ENCODE peak calls at places on chromosomes 4 and X, in five cellular contexts. B is ovary, R is HepG2, G is tibial nerve, K is A549. P is an unnamed sample.

GRCh38 chrX:110026099-110026844 is 23.4 kb downstream of the TMEM164 start:
- DNase-seq in B (no peak), R (no peak), G (no peak), K (peak; percentile 59), P (no peak)

GRCh38 chrX:107135076-107135964 is 16.7 kb upstream of the RBM41 start:
- DNase-seq in B (no peak), R (peak; percentile 14), G (no peak), K (peak; percentile 89), P (no peak)

GRCh38 chr4:150973626-150974250 is 41.3 kb downstream of the LRBA start:
- DNase-seq in B (no peak), R (peak; percentile 88), G (no peak), K (no peak), P (no peak)

GRCh38 chrX:74104356-74105065 is 199.5 kb upstream of the ZCCHC13 start:
- DNase-seq in B (no peak), R (no peak), G (no peak), K (no peak), P (no peak)

GRCh38 chr4:74157116-74157742 is 689 bp upstream of the MTHFD2L start:
- DNase-seq in B (no peak), R (peak; percentile 12), G (no peak), K (peak; percentile 6), P (no peak)

GRCh38 chr4:165398570-165398969 is 19.8 kb downstream of the CPE start:
- DNase-seq in B (no peak), R (no peak), G (no peak), K (peak; percentile 44), P (no peak)

GRCh38 chr4:70280567-70280966 is 38.2 kb downstream of the CSN3 start:
- DNase-seq in B (no peak), R (no peak), G (no peak), K (no peak), P (no peak)

GRCh38 chr4:41991916-41992767 is 1.8 kb downstream of the SLC30A9 start:
- DNase-seq in B (no peak), R (peak; percentile 25), G (no peak), K (no peak), P (no peak)

GRCh38 chrX:17634542-17635207 is 102.6 kb upstream of the SCML1 start:
- DNase-seq in B (no peak), R (no peak), G (no peak), K (no peak), P (no peak)

GRCh38 chrX:103614999-103615398 is 7.2 kb downstream of the TCEAL3 start:
- DNase-seq in B (no peak), R (no peak), G (no peak), K (no peak), P (no peak)

GRCh38 chrX:71911023-71911730 is 532 bp downstream of the NHSL2 start:
- DNase-seq in B (peak; percentile 38), R (no peak), G (no peak), K (peak; percentile 64), P (no peak)

GRCh38 chr4:144547678-144548298 is 98.2 kb upstream of the HHIP start:
- DNase-seq in B (no peak), R (no peak), G (no peak), K (no peak), P (no peak)

GRCh38 chr4:76665139-76665538 is 230.1 kb downstream of the SHROOM3 start:
- DNase-seq in B (no peak), R (no peak), G (no peak), K (peak; percentile 87), P (no peak)

GRCh38 chrX:100363926-100364325 is 46.1 kb downstream of the PCDH19 start:
- DNase-seq in B (no peak), R (no peak), G (no peak), K (no peak), P (no peak)

GRCh38 chrX:134603806-134604700 is 54.2 kb downstream of the PLAC1 start:
- DNase-seq in B (no peak), R (no peak), G (no peak), K (peak; percentile 79), P (no peak)
- TF ChIP-seq EP300 in B (no peak), R (no peak), G (no peak), K (peak; percentile 82), P (no peak)

GRCh38 chr4:71604785-71605184 is 179.1 kb downstream of the GC start:
- DNase-seq in B (no peak), R (no peak), G (no peak), K (no peak), P (no peak)
- TF ChIP-seq EP300 in B (no peak), R (no peak), G (no peak), K (no peak), P (no peak)

DNA sequence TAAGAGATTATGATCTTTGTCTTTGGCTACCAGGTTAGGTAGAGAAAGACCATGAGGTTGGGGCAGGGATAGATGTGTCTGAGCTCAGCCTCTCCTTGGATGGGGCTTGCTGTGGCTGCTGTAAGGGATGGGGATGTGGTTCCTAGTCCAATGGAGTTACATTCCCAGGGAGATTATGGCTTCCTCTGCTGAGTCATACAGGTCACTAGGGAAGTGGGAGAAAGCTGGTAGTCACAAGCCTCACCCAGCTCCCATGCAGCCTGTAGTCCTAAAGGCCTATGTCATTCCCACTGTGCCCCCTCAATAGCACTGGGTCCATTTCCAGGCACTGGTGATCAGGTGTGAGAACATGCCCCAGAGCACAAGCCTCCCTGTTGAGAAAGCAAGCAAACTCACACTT is 70.6 kb upstream of the CENPE start:
- DNase-seq in B (no peak), R (no peak), G (no peak), K (no peak), P (no peak)
- TF ChIP-seq EP300 in B (no peak), R (no peak), G (no peak), K (no peak), P (no peak)

GRCh38 chrX:67437821-67438220 is 106.0 kb upstream of the AR start:
- DNase-seq in B (no peak), R (no peak), G (no peak), K (no peak), P (no peak)
- TF ChIP-seq EP300 in B (no peak), R (no peak), G (no peak), K (no peak), P (no peak)

GRCh38 chr4:133869486-133869885 is 332.1 kb downstream of the PABPC4L start:
- DNase-seq in B (no peak), R (no peak), G (no peak), K (no peak), P (no peak)
- TF ChIP-seq EP300 in B (no peak), R (no peak), G (no peak), K (no peak), P (no peak)

DNA sequence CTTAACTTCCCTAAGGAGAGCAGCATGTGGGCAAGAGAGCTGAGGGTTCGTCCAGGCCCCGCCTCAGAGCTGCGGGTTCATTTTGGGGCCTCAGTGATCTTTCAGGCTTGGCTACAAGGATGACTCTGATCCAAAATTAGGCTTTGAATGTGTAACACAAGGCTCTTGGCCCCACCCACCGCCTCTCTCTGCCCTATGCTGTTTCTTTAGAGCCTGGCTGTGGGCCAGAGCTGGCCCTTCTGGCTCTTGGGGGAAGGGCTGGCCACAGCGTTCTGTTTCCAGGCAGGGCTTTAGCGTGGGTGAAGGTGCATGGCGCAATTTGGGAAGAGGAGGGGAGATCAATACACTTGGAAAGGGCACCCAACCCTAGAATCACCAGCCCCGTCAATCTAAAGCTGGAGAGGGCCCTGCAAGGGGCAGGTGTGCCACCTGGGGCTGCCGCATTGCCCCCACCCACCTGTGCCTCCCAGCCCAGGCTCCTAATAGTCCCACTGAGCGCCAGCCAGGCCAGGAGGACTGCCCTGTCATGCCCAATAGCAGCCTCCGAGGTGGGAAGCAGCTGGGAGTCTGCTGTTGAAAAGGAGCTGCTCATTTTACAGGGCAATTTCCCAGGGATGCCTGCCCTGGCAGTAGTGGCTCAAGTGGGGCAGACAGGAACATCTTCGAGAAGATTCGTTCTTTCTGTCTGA is 84.5 kb upstream of the MAML3 start:
- DNase-seq in B (peak; percentile 93), R (no peak), G (peak; percentile 88), K (no peak), P (peak; percentile 95)
- TF ChIP-seq EP300 in B (no peak), R (no peak), G (no peak), K (no peak), P (no peak)

DNA sequence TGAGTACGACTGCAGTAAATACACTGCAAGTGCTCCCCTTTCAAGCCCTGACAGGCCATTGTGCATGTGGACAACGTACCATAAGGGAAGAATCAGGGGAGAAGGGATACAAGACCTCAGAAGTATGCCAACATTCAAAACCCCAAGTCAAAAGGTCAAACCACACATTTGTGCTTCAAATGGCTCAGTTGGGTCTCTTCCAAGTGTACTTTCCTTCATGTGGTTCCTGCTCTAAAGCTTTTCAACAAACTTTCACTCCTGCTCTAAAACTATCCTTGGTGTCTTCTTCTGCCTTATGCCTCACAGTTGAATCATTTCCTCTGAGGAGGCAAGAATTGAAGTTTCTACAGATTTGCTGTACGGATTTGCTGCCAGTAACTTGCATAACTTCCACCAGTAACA is 305.7 kb upstream of the SLIT2 start:
- DNase-seq in B (no peak), R (no peak), G (no peak), K (no peak), P (no peak)
- TF ChIP-seq EP300 in B (no peak), R (no peak), G (no peak), K (no peak), P (no peak)

DNA sequence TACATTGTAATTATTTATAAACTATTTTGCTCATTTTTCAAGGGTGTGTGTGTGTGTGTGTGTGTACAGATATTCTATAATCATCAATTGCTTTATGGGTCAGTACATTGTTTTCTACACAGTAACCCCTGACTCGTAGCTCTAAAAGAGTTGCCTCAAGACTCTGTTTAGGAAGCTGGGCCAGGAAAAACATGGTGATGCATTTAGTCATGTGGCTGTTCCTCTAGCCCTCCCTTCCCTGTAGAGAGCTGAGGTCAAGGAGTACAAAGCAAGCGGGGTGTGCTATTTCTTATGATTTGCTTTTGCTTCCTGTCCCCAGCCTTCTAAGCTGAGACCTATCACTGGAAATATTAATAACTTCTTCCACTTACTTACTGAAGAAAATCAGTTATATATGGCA is 34.8 kb upstream of the SPANXD start:
- DNase-seq in B (no peak), R (no peak), G (no peak), K (no peak), P (no peak)
- TF ChIP-seq EP300 in B (no peak), R (no peak), G (no peak), K (no peak), P (no peak)

DNA sequence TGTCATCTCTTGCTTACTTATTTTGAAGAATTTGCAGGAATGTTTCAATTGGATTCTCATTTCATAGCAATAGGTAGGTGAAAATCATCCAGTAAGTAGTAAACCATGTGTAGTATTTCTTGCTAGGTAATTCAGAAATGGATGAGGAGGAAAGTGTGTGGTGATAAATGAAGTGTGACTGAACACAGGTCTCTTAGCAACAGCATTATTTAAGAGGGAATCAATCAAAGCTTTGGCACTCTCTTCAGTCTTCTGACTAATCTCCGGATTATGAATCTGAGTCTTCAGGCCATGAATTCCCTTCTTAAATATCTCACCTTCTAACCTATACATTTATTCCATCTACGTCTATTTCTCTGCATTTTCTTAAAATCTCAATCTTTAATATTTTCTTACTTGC is 55.8 kb upstream of the ARHGAP24 start:
- DNase-seq in B (no peak), R (no peak), G (no peak), K (no peak), P (no peak)
- TF ChIP-seq EP300 in B (no peak), R (no peak), G (no peak), K (no peak), P (no peak)

P was measured in esophagus muscularis mucosa.